ENCODE peak calls at places on chromosomes 4 and X, in eight cellular contexts. X, W, A, Z, D, U, B and O are unnamed samples.

GRCh38 chr4:109365944-109366343 is 63.5 kb upstream of the COL25A1 start:
- DNase-seq in X (no peak), W (no peak), A (no peak), Z (no peak), D (no peak), U (no peak), B (no peak), O (no peak)

GRCh38 chrX:35046646-35047231 is 104.1 kb downstream of the FAM47B start:
- DNase-seq in X (no peak), W (no peak), A (no peak), Z (no peak), D (no peak), U (no peak), B (no peak), O (peak; percentile 2)

GRCh38 chr4:37812713-37813112 is 13.8 kb upstream of the PGM2 start:
- DNase-seq in X (no peak), W (no peak), A (no peak), Z (no peak), D (peak; percentile 56), U (no peak), B (no peak), O (peak; percentile 19)

GRCh38 chrX:9995855-9996339 is 28.7 kb downstream of the CLDN34 start:
- DNase-seq in X (peak; percentile 93), W (peak; percentile 80), A (peak; percentile 67), Z (peak; percentile 90), D (peak; percentile 85), U (peak; percentile 86), B (peak; percentile 85), O (peak; percentile 65)

GRCh38 chr4:169383724-169384123 is 113.0 kb upstream of the SH3RF1 start:
- DNase-seq in X (no peak), W (no peak), A (no peak), Z (no peak), D (peak; percentile 92), U (no peak), B (no peak), O (peak; percentile 58)

GRCh38 chr4:10403633-10404445 is 53.4 kb downstream of the ZNF518B start:
- DNase-seq in X (peak; percentile 67), W (no peak), A (no peak), Z (no peak), D (peak; percentile 66), U (no peak), B (peak; percentile 11), O (no peak)

GRCh38 chr4:107896158-107896645 is 35.1 kb upstream of the CYP2U1 start:
- DNase-seq in X (no peak), W (no peak), A (no peak), Z (no peak), D (peak; percentile 91), U (peak; percentile 32), B (no peak), O (peak; percentile 94)

GRCh38 chr4:62131049-62131448 is 930.9 kb downstream of the ADGRL3 start:
- DNase-seq in X (no peak), W (no peak), A (no peak), Z (no peak), D (no peak), U (no peak), B (no peak), O (no peak)

GRCh38 chr4:122584517-122584916 is 36.3 kb downstream of the IL21 start:
- DNase-seq in X (no peak), W (no peak), A (no peak), Z (no peak), D (peak; percentile 92), U (no peak), B (no peak), O (no peak)

GRCh38 chrX:3788494-3789233 is 75.2 kb upstream of the PRKX start:
- DNase-seq in X (peak; percentile 76), W (no peak), A (no peak), Z (no peak), D (no peak), U (no peak), B (no peak), O (no peak)

GRCh38 chr4:78534286-78534955 is 17.1 kb upstream of the ANXA3 start:
- DNase-seq in X (no peak), W (no peak), A (no peak), Z (no peak), D (peak; percentile 44), U (no peak), B (no peak), O (peak; percentile 57)

GRCh38 chr4:48720459-48720858 is 59.6 kb downstream of the FRYL start:
- DNase-seq in X (no peak), W (no peak), A (no peak), Z (no peak), D (no peak), U (no peak), B (no peak), O (no peak)

GRCh38 chrX:2631743-2632532 is 59.2 kb upstream of the CD99 start:
- DNase-seq in X (no peak), W (no peak), A (no peak), Z (no peak), D (no peak), U (no peak), B (no peak), O (no peak)

GRCh38 chrX:78321809-78322208 is 5.6 kb downstream of the CYSLTR1 start:
- DNase-seq in X (no peak), W (no peak), A (peak; percentile 41), Z (no peak), D (no peak), U (peak; percentile 52), B (peak; percentile 53), O (no peak)

DNA sequence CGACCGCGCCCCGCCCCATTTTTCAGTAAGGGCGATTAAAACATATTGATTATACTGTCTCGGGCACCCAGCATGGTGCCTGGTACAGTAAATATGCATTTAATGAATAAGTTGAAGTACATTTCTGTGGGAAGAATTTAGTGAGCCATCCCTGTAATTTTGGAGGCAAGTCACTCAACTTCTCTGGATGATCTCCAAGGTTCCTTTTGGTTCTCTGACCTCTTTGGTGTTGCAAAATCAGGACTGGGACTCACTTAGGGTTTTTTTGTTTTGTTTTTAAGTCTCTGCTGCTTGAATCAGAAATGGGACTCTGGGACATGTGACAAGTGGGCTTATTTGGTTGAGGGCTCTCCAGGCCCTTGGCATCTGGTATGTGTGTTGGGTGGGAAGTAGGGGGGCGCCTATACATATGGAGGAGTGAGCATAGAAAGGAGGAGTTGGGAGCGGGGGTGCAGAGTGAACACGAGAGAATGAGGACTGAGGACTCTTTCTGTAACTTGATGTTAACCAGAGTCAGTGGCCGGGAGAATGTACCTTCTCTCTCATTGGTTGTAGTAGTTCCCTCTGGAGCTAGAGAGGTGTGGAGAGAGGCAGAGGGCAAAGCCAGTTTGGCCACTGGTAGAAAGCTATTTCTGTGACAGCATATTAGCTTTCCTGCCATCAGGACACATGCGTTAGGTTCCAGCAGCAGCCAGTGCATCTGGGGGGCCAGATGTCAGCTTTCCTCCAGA is 1.9 kb downstream of the ARHGAP10 start:
- DNase-seq in X (peak; percentile 65), W (no peak), A (no peak), Z (no peak), D (peak; percentile 77), U (no peak), B (no peak), O (no peak)
- H3K27me3 ChIP-seq in X (peaks cover 20% of the 10 kb centered on the region), W (no peaks in the 10 kb centered on the region), A (no peaks in the 10 kb centered on the region), Z (no peaks in the 10 kb centered on the region), D (no peaks in the 10 kb centered on the region), U (no peaks in the 10 kb centered on the region), B (peaks cover 40% of the 10 kb centered on the region), O (no peaks in the 10 kb centered on the region)

DNA sequence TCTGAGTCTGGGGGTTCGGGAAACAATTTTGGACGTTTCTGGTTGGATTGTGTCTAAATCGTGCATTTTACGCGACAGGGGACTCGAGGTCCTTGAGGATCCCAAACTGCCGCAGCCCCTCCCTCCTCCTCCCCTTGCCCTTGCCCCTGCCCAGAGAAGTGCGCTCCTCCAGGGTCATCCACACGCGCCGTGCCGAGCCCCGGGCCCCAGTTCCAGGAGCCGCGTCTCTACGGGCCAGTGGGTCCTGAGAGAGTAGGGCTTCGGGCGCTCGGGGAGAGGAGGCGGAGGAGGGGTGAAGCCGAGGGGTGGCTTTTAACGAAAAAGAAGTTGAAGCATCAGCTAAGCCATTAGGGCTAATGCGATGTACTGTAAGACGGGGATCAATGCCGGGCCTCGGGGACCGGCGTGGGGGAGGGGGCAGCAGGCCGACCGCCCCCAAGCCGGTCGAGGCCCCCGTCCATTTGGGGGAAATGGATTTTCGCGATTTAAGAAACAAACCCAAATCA is 13.9 kb downstream of the HMX1 start:
- DNase-seq in X (peak; percentile 71), W (no peak), A (no peak), Z (peak; percentile 44), D (no peak), U (no peak), B (no peak), O (no peak)
- H3K27me3 ChIP-seq in X (peaks cover 99% of the 10 kb centered on the region), W (peaks cover 99% of the 10 kb centered on the region), A (no peaks in the 10 kb centered on the region), Z (peaks cover 94% of the 10 kb centered on the region), D (peaks cover 86% of the 10 kb centered on the region), U (peaks cover 36% of the 10 kb centered on the region), B (peaks cover 99% of the 10 kb centered on the region), O (peaks cover 52% of the 10 kb centered on the region)

GRCh38 chr4:41874398-41874797 is 60.8 kb upstream of the TMEM33 start:
- DNase-seq in X (peak; percentile 49), W (no peak), A (no peak), Z (no peak), D (no peak), U (no peak), B (no peak), O (no peak)
- H3K27me3 ChIP-seq in X (peaks cover 100% of the 10 kb centered on the region), W (peaks cover 99% of the 10 kb centered on the region), A (peaks cover 6% of the 10 kb centered on the region), Z (peaks cover 34% of the 10 kb centered on the region), D (peaks cover 94% of the 10 kb centered on the region), U (no peaks in the 10 kb centered on the region), B (peaks cover 100% of the 10 kb centered on the region), O (peaks cover 1% of the 10 kb centered on the region)

GRCh38 chr4:150581611-150582010 is 340 bp upstream of the MAB21L2 start:
- DNase-seq in X (peak; percentile 86), W (no peak), A (no peak), Z (peak; percentile 35), D (no peak), U (no peak), B (peak; percentile 64), O (no peak)
- H3K27me3 ChIP-seq in X (peaks cover 82% of the 10 kb centered on the region), W (no peaks in the 10 kb centered on the region), A (no peaks in the 10 kb centered on the region), Z (no peaks in the 10 kb centered on the region), D (no peaks in the 10 kb centered on the region), U (no peaks in the 10 kb centered on the region), B (no peaks in the 10 kb centered on the region), O (peaks cover 38% of the 10 kb centered on the region)

GRCh38 chr4:1115528-1116293 is 2.3 kb upstream of the RNF212 start:
- DNase-seq in X (no peak), W (no peak), A (no peak), Z (no peak), D (no peak), U (no peak), B (no peak), O (no peak)

GRCh38 chr4:1112821-1113182 is 562 bp downstream of the RNF212 start:
- DNase-seq in X (no peak), W (no peak), A (no peak), Z (no peak), D (no peak), U (no peak), B (no peak), O (no peak)

GRCh38 chr4:1112174-1112820 is 1.1 kb downstream of the RNF212 start:
- DNase-seq in X (no peak), W (no peak), A (no peak), Z (no peak), D (no peak), U (no peak), B (no peak), O (no peak)

GRCh38 chr4:1113311-1114009 is at the start of gene RNF212:
- DNase-seq in X (peak; percentile 78), W (no peak), A (peak; percentile 69), Z (no peak), D (peak; percentile 61), U (no peak), B (peak; percentile 36), O (no peak)

GRCh38 chr4:1116837-1117236 is 3.5 kb upstream of the RNF212 start:
- DNase-seq in X (no peak), W (no peak), A (no peak), Z (no peak), D (peak; percentile 36), U (no peak), B (no peak), O (no peak)
- H3K27me3 ChIP-seq in X (peaks cover 67% of the 10 kb centered on the region), W (peaks cover 4% of the 10 kb centered on the region), A (no peaks in the 10 kb centered on the region), Z (peaks cover 5% of the 10 kb centered on the region), D (peaks cover 7% of the 10 kb centered on the region), U (no peaks in the 10 kb centered on the region), B (peaks cover 21% of the 10 kb centered on the region), O (no peaks in the 10 kb centered on the region)